ENCODE peak calls at places on chromosomes 6 and 20, in six cellular contexts. I, U, D, E, R and Q are unnamed samples.

GRCh38 chr20:46423342-46423741 is 16.9 kb upstream of the ELMO2 start:
- DNase-seq in D (no peak), E (no peak), U (peak), I (no peak), R (no peak), Q (no peak)

GRCh38 chr6:19613678-19614077 is 223.5 kb upstream of the ID4 start:
- DNase-seq in R (no peak), U (peak), I (no peak), E (no peak), D (no peak), Q (no peak)

GRCh38 chr6:161434921-161435411 is 161.1 kb upstream of the AGPAT4 start:
- DNase-seq in E (no peak), R (no peak), U (no peak), I (peak), D (peak), Q (peak)

GRCh38 chr6:35497571-35498406 is 910 bp upstream of the TEAD3 start:
- DNase-seq in R (no peak), D (peak), I (peak), U (peak), E (peak), Q (no peak)

GRCh38 chr6:130848945-130849344 is 21.7 kb downstream of the SMLR1 start:
- DNase-seq in I (no peak), E (no peak), D (no peak), R (no peak), U (peak), Q (no peak)

GRCh38 chr20:31671324-31671723 is 33.6 kb downstream of the COX4I2 start:
- DNase-seq in E (no peak), D (no peak), U (no peak), R (no peak), I (no peak), Q (no peak)

GRCh38 chr6:112501705-112502104 is 154.6 kb downstream of the RFPL4B start:
- DNase-seq in U (peak), E (peak), D (peak), I (peak), R (no peak), Q (no peak)

GRCh38 chr6:140879861-140880260 is 1252.9 kb upstream of the GJE1 start:
- DNase-seq in I (peak), D (peak), R (no peak), U (no peak), E (no peak), Q (peak)

GRCh38 chr20:36644713-36645109 is 1.3 kb downstream of the SLA2 start:
- DNase-seq in I (no peak), U (no peak), R (no peak), E (no peak), D (no peak), Q (no peak)

GRCh38 chr6:163984446-163984936 is 570.0 kb downstream of the QKI start:
- DNase-seq in I (no peak), U (no peak), R (no peak), E (no peak), D (peak), Q (no peak)

GRCh38 chr6:118029967-118030366 is 122.9 kb downstream of the SLC35F1 start:
- DNase-seq in E (no peak), R (peak), D (no peak), U (peak), I (no peak), Q (no peak)

GRCh38 chr6:106547053-106547414 is 82.3 kb downstream of the RTN4IP1 start:
- DNase-seq in E (no peak), U (no peak), I (no peak), R (no peak), D (no peak), Q (no peak)

GRCh38 chr20:63232235-63233060 is 3.3 kb upstream of the BIRC7 start:
- DNase-seq in I (peak), E (no peak), R (no peak), D (peak), U (peak), Q (peak)

GRCh38 chr6:127030841-127031240 is 87.6 kb upstream of the RSPO3 start:
- DNase-seq in U (no peak), E (no peak), R (no peak), D (no peak), I (no peak), Q (no peak)

GRCh38 chr6:169957351-169957963 is 206.0 kb downstream of the ERMARD start:
- DNase-seq in R (no peak), U (no peak), D (no peak), I (no peak), E (no peak), Q (no peak)

GRCh38 chr6:33578588-33579011 is 1.5 kb downstream of the BAK1 start:
- DNase-seq in U (no peak), R (no peak), D (no peak), E (no peak), I (no peak), Q (no peak)
- H3K4me3 ChIP-seq in U (no peak), R (no peak), D (no peak), E (no peak), I (no peak), Q (no peak)

GRCh38 chr6:148193063-148193680 is 149.5 kb upstream of the SASH1 start:
- DNase-seq in D (no peak), U (no peak), I (no peak), E (no peak), R (no peak), Q (peak)

GRCh38 chr6:148195511-148195910 is 147.1 kb upstream of the SASH1 start:
- DNase-seq in E (no peak), D (no peak), U (no peak), I (no peak), R (no peak), Q (peak)

GRCh38 chr6:148186916-148187315 is 155.7 kb upstream of the SASH1 start:
- DNase-seq in U (no peak), R (no peak), E (no peak), I (no peak), D (no peak), Q (no peak)

GRCh38 chr6:148192310-148192709 is 150.3 kb upstream of the SASH1 start:
- DNase-seq in I (peak), R (no peak), E (no peak), D (peak), U (no peak), Q (no peak)
- H3K23ac ChIP-seq in I (peak), R (no peak), E (no peak), D (no peak), U (no peak), Q (no peak)

GRCh38 chr6:167933290-167933689 is 64.2 kb upstream of the KIF25 start:
- DNase-seq in U (no peak), R (no peak), I (no peak), D (no peak), E (no peak), Q (no peak)
- H3K4me3 ChIP-seq in U (no peak), R (no peak), I (no peak), D (no peak), E (no peak), Q (no peak)

GRCh38 chr6:89818977-89819335 is 638 bp downstream of the MDN1 start:
- DNase-seq in E (peak), U (peak), R (no peak), D (peak), I (peak), Q (peak)

GRCh38 chr6:89817481-89817880 is 2.1 kb downstream of the MDN1 start:
- DNase-seq in D (no peak), U (peak), E (no peak), R (peak), I (no peak), Q (no peak)

DNA sequence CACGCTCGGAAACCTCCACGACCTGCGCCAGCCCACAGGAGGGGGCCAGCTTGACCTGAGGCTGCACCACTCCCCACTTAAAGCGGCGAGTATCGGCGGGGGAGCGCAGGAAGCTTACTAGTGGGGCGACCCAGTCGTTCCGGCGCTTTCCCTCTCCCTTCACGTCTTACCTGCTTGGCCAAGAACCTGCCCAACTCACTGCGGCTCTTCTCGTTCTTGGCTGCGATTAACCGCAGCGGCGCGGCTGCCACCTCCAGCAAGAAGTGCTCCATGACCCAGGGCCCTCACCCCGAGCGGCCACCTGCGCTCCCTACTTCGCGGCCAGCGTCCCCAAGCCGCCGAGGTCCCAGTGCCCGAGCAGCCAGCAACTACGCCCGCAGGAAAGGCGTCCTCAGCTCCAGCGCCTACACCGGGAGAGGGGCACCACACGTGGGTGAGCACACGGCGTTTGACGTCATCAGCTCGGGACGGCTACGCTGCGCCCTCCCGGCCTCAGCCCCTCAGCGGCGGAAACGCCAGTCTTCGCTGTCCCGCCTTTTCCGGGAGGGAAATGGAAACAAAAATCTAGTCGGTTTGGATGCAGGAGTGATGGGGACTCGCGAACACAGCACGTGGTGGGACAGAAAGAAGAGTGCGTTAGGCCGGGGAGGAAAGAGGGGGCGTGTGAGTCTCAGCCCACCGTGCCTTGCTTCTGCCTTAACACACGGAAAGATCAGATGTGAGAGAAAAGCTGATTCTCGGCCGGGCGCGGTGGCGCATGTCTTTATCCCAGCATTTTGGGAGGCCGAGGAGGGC is at the start of gene MDN1:
- DNase-seq in U (peak), R (peak), E (peak), D (peak), I (peak), Q (peak)
- H3K23ac ChIP-seq in U (peak), R (no peak), E (peak), D (no peak), I (peak), Q (no peak)

GRCh38 chr20:1386323-1386722 is 6.5 kb downstream of the FKBP1A start:
- DNase-seq in R (no peak), D (no peak), I (no peak), E (no peak), U (no peak), Q (no peak)

GRCh38 chr20:1389703-1390385 is 3.0 kb downstream of the FKBP1A start:
- DNase-seq in R (no peak), U (peak), D (no peak), E (no peak), I (no peak), Q (peak)

GRCh38 chr20:1388706-1389483 is 4.0 kb downstream of the FKBP1A start:
- DNase-seq in E (no peak), U (no peak), D (no peak), I (no peak), R (no peak), Q (no peak)

GRCh38 chr20:1390552-1391403 is 2.1 kb downstream of the FKBP1A start:
- DNase-seq in I (no peak), R (no peak), D (no peak), U (no peak), E (no peak), Q (no peak)

GRCh38 chr20:1388253-1388652 is 4.6 kb downstream of the FKBP1A start:
- DNase-seq in D (no peak), U (no peak), E (no peak), I (no peak), R (no peak), Q (no peak)
- H3K4me3 ChIP-seq in D (no peak), U (no peak), E (no peak), I (no peak), R (no peak), Q (no peak)

DNA sequence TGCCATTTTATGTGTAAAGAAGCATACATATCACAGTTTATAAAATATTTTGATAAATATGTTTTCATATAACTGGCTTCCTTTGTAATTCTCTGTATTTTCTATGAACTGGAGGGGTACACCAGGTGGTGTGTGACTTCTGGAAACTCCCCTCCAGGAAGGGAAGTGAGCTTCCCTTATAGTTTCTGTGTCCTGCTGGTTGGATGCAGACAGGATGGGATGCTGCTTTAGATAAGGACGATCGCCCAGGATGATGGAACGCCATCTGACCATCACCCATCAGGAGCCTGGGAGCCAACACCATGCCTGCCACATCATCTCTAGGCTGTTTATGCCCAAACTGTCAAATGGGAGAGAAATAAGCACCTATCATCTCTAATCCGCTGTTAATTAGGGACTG is 66.1 kb downstream of the SULF2 start:
- DNase-seq in I (no peak), U (no peak), R (no peak), E (no peak), D (no peak), Q (no peak)
- H3K23ac ChIP-seq in I (no peak), U (no peak), R (no peak), E (no peak), D (no peak), Q (no peak)